ENCODE peak calls at places on chromosomes 4 and X, in eight cellular contexts. A is transverse colon; C is nephron progenitor cell; I is pancreas; Z is D721Med; E is stimulated activated CD8-positive, alpha-beta memory T cell treated with anti-CD3 and anti-CD28 coated beads, Interleukin-7, amount 100 ng/mL, for 48 hours; T is uterus; J is activated naive CD4-positive, alpha-beta T cell. K is an unnamed sample.

GRCh38 chr4:94431388-94431787 is 20.4 kb upstream of the PDLIM5 start:
- DNase-seq in A (no peak), C (no peak), I (no peak), Z (no peak), E (no peak), T (no peak), J (no peak), K (no peak)

GRCh38 chr4:30743897-30744296 is 23.7 kb downstream of the PCDH7 start:
- DNase-seq in A (no peak), C (no peak), I (no peak), Z (no peak), E (no peak), T (no peak), J (no peak), K (no peak)

GRCh38 chr4:176193126-176193525 is 2.3 kb downstream of the SPATA4 start:
- DNase-seq in A (no peak), C (no peak), I (no peak), Z (no peak), E (no peak), T (no peak), J (no peak), K (no peak)

GRCh38 chr4:53150631-53151488 is 215.0 kb downstream of the SCFD2 start:
- DNase-seq in A (no peak), C (no peak), I (no peak), Z (no peak), E (no peak), T (no peak), J (no peak), K (no peak)

GRCh38 chr4:11724731-11725130 is 296.0 kb upstream of the HS3ST1 start:
- DNase-seq in A (no peak), C (no peak), I (no peak), Z (no peak), E (no peak), T (no peak), J (no peak), K (no peak)

GRCh38 chr4:101346562-101347266 is 612 bp downstream of the PPP3CA start:
- DNase-seq in A (peak), C (peak), I (peak), Z (peak), E (no peak), T (peak), J (peak), K (peak)

GRCh38 chrX:69388526-69388925 is 115.6 kb upstream of the NALF2 start:
- DNase-seq in A (no peak), C (no peak), I (no peak), Z (no peak), E (no peak), T (no peak), J (no peak), K (no peak)

GRCh38 chr4:137923494-137923893 is 318.7 kb downstream of the SLC7A11 start:
- DNase-seq in A (no peak), C (no peak), I (no peak), Z (no peak), E (no peak), T (no peak), J (no peak), K (no peak)

GRCh38 chrX:15441464-15441863 is 51.7 kb downstream of the PIR start:
- DNase-seq in A (no peak), C (no peak), I (no peak), Z (peak), E (no peak), T (no peak), J (no peak), K (no peak)

GRCh38 chr4:59127748-59128147 is 2017.6 kb upstream of the IGFBP7 start:
- DNase-seq in A (no peak), C (no peak), I (no peak), Z (no peak), E (no peak), T (no peak), J (no peak), K (no peak)

GRCh38 chr4:69330345-69330744 is 50.1 kb downstream of the UGT2B28 start:
- DNase-seq in A (no peak), C (no peak), I (no peak), Z (no peak), E (no peak), T (no peak), J (no peak), K (no peak)

GRCh38 chr4:109078724-109079123 is 223.7 kb downstream of the COL25A1 start:
- DNase-seq in A (no peak), C (no peak), I (no peak), Z (no peak), E (no peak), T (no peak), J (no peak), K (no peak)

GRCh38 chrX:38571058-38571457 is 9.7 kb downstream of the TSPAN7 start:
- DNase-seq in A (no peak), C (no peak), I (no peak), Z (no peak), E (no peak), T (no peak), J (no peak), K (no peak)

GRCh38 chr4:119300072-119300387 is 21.9 kb downstream of the FABP2 start:
- DNase-seq in A (peak), C (peak), I (peak), Z (no peak), E (no peak), T (peak), J (no peak), K (peak)

K was measured in gastrocnemius medialis.